ENCODE peak calls at places on chromosomes 7 and 10, in seven cellular contexts. One of them, this sample, is unnamed.

GRCh38 chr7:134535272-134535918 is 8.0 kb downstream of the AKR1B10 start:
- DNase-seq in lung microvascular endothelial cell: no peak
- DNase-seq in A549: no peak
- DNase-seq in LoVo: no peak
- DNase-seq in NCI-H1092: no peak
- DNase-seq in body of pancreas: no peak
- DNase-seq in NAMALWA: no peak
- DNase-seq in this sample: no peak

GRCh38 chr7:24517166-24517565 is 56.1 kb upstream of the PALS2 start:
- DNase-seq in lung microvascular endothelial cell: no peak
- DNase-seq in A549: no peak
- DNase-seq in LoVo: no peak
- DNase-seq in NCI-H1092: no peak
- DNase-seq in body of pancreas: no peak
- DNase-seq in NAMALWA: no peak
- DNase-seq in this sample: no peak

GRCh38 chr10:100654835-100655759 is 90.3 kb upstream of the PAX2 start:
- DNase-seq in lung microvascular endothelial cell: no peak
- DNase-seq in A549: no peak
- DNase-seq in LoVo: no peak
- DNase-seq in NCI-H1092: no peak
- DNase-seq in body of pancreas: no peak
- DNase-seq in NAMALWA: no peak
- DNase-seq in this sample: no peak

GRCh38 chr7:81002471-81002870 is 83.6 kb upstream of the SEMA3C start:
- DNase-seq in lung microvascular endothelial cell: no peak
- DNase-seq in A549: no peak
- DNase-seq in LoVo: no peak
- DNase-seq in NCI-H1092: no peak
- DNase-seq in body of pancreas: no peak
- DNase-seq in NAMALWA: no peak
- DNase-seq in this sample: no peak

GRCh38 chr10:58957517-58957916 is 218.9 kb upstream of the PHYHIPL start:
- DNase-seq in lung microvascular endothelial cell: no peak
- DNase-seq in A549: no peak
- DNase-seq in LoVo: no peak
- DNase-seq in NCI-H1092: no peak
- DNase-seq in body of pancreas: no peak
- DNase-seq in NAMALWA: no peak
- DNase-seq in this sample: no peak

GRCh38 chr7:149735779-149736477 is 37.5 kb downstream of the ZNF467 start:
- DNase-seq in lung microvascular endothelial cell: no peak
- DNase-seq in A549: no peak
- DNase-seq in LoVo: no peak
- DNase-seq in NCI-H1092: no peak
- DNase-seq in body of pancreas: no peak
- DNase-seq in NAMALWA: no peak
- DNase-seq in this sample: peak; percentile 53

GRCh38 chr7:16801111-16801542 is 3.7 kb downstream of the AGR2 start:
- DNase-seq in lung microvascular endothelial cell: peak; percentile 25
- DNase-seq in A549: peak; percentile 80
- DNase-seq in LoVo: peak; percentile 84
- DNase-seq in NCI-H1092: peak; percentile 21
- DNase-seq in body of pancreas: no peak
- DNase-seq in NAMALWA: peak; percentile 62
- DNase-seq in this sample: no peak

GRCh38 chr10:93208717-93209464 is 135.2 kb downstream of the CYP26A1 start:
- DNase-seq in lung microvascular endothelial cell: peak; percentile 43
- DNase-seq in A549: peak; percentile 62
- DNase-seq in LoVo: no peak
- DNase-seq in NCI-H1092: no peak
- DNase-seq in body of pancreas: no peak
- DNase-seq in NAMALWA: no peak
- DNase-seq in this sample: no peak

GRCh38 chr7:101913876-101914275 is 96.5 kb downstream of the CUX1 start:
- DNase-seq in lung microvascular endothelial cell: no peak
- DNase-seq in A549: no peak
- DNase-seq in LoVo: no peak
- DNase-seq in NCI-H1092: no peak
- DNase-seq in body of pancreas: no peak
- DNase-seq in NAMALWA: no peak
- DNase-seq in this sample: no peak

GRCh38 chr10:119368581-119368980 is 161.2 kb downstream of the GRK5 start:
- DNase-seq in lung microvascular endothelial cell: no peak
- DNase-seq in A549: no peak
- DNase-seq in LoVo: no peak
- DNase-seq in NCI-H1092: no peak
- DNase-seq in body of pancreas: no peak
- DNase-seq in NAMALWA: no peak
- DNase-seq in this sample: peak; percentile 68

GRCh38 chr7:156147104-156147503 is 334.8 kb upstream of the SHH start:
- DNase-seq in lung microvascular endothelial cell: no peak
- DNase-seq in A549: no peak
- DNase-seq in LoVo: peak; percentile 68
- DNase-seq in NCI-H1092: no peak
- DNase-seq in body of pancreas: peak; percentile 58
- DNase-seq in NAMALWA: no peak
- DNase-seq in this sample: no peak

GRCh38 chr7:43823941-43824340 is 45.4 kb downstream of the MRPS24 start:
- DNase-seq in lung microvascular endothelial cell: no peak
- DNase-seq in A549: no peak
- DNase-seq in LoVo: peak; percentile 10
- DNase-seq in NCI-H1092: no peak
- DNase-seq in body of pancreas: no peak
- DNase-seq in NAMALWA: no peak
- DNase-seq in this sample: no peak

GRCh38 chr7:87100326-87100725 is 40.9 kb upstream of the ELAPOR2 start:
- DNase-seq in lung microvascular endothelial cell: no peak
- DNase-seq in A549: no peak
- DNase-seq in LoVo: no peak
- DNase-seq in NCI-H1092: no peak
- DNase-seq in body of pancreas: no peak
- DNase-seq in NAMALWA: no peak
- DNase-seq in this sample: no peak

GRCh38 chr7:121163699-121164098 is 165.1 kb upstream of the WNT16 start:
- DNase-seq in lung microvascular endothelial cell: no peak
- DNase-seq in A549: no peak
- DNase-seq in LoVo: no peak
- DNase-seq in NCI-H1092: no peak
- DNase-seq in body of pancreas: no peak
- DNase-seq in NAMALWA: no peak
- DNase-seq in this sample: no peak

GRCh38 chr10:105041956-105042355 is 400.9 kb downstream of the SORCS3 start:
- DNase-seq in lung microvascular endothelial cell: no peak
- DNase-seq in A549: no peak
- DNase-seq in LoVo: peak; percentile 9
- DNase-seq in NCI-H1092: no peak
- DNase-seq in body of pancreas: peak; percentile 2
- DNase-seq in NAMALWA: no peak
- DNase-seq in this sample: no peak

GRCh38 chr10:5291501-5292195 is 73.1 kb upstream of the UCN3 start:
- DNase-seq in lung microvascular endothelial cell: peak; percentile 82
- DNase-seq in A549: peak; percentile 97
- DNase-seq in LoVo: peak; percentile 88
- DNase-seq in NCI-H1092: no peak
- DNase-seq in body of pancreas: peak; percentile 61
- DNase-seq in NAMALWA: no peak
- DNase-seq in this sample: no peak

GRCh38 chr7:42618649-42619315 is 293.1 kb downstream of the C7orf25 start:
- DNase-seq in lung microvascular endothelial cell: no peak
- DNase-seq in A549: no peak
- DNase-seq in LoVo: no peak
- DNase-seq in NCI-H1092: no peak
- DNase-seq in body of pancreas: no peak
- DNase-seq in NAMALWA: no peak
- DNase-seq in this sample: no peak

GRCh38 chr10:33143160-33143728 is 185.2 kb upstream of the ITGB1 start:
- DNase-seq in lung microvascular endothelial cell: no peak
- DNase-seq in A549: no peak
- DNase-seq in LoVo: no peak
- DNase-seq in NCI-H1092: no peak
- DNase-seq in body of pancreas: no peak
- DNase-seq in NAMALWA: no peak
- DNase-seq in this sample: no peak

GRCh38 chr10:51297438-51297837 is 223.2 kb downstream of the PRKG1 start:
- DNase-seq in lung microvascular endothelial cell: peak; percentile 8
- DNase-seq in A549: no peak
- DNase-seq in LoVo: no peak
- DNase-seq in NCI-H1092: no peak
- DNase-seq in body of pancreas: no peak
- DNase-seq in NAMALWA: no peak
- DNase-seq in this sample: no peak

GRCh38 chr7:99997545-99998137 is 17.8 kb upstream of the ZKSCAN1 start:
- DNase-seq in lung microvascular endothelial cell: peak; percentile 74
- DNase-seq in A549: no peak
- DNase-seq in LoVo: no peak
- DNase-seq in NCI-H1092: peak; percentile 18
- DNase-seq in body of pancreas: peak; percentile 67
- DNase-seq in NAMALWA: no peak
- DNase-seq in this sample: no peak

GRCh38 chr7:108716783-108717182 is 147.1 kb downstream of the DNAJB9 start:
- DNase-seq in lung microvascular endothelial cell: no peak
- DNase-seq in A549: no peak
- DNase-seq in LoVo: no peak
- DNase-seq in NCI-H1092: no peak
- DNase-seq in body of pancreas: no peak
- DNase-seq in NAMALWA: no peak
- DNase-seq in this sample: no peak

GRCh38 chr7:133155642-133156041 is 73.8 kb upstream of the CHCHD3 start:
- DNase-seq in lung microvascular endothelial cell: no peak
- DNase-seq in A549: no peak
- DNase-seq in LoVo: no peak
- DNase-seq in NCI-H1092: no peak
- DNase-seq in body of pancreas: no peak
- DNase-seq in NAMALWA: no peak
- DNase-seq in this sample: no peak

GRCh38 chr7:70630647-70631457 is 501.1 kb upstream of the GALNT17 start:
- DNase-seq in lung microvascular endothelial cell: no peak
- DNase-seq in A549: no peak
- DNase-seq in LoVo: no peak
- DNase-seq in NCI-H1092: peak; percentile 29
- DNase-seq in body of pancreas: peak; percentile 6
- DNase-seq in NAMALWA: no peak
- DNase-seq in this sample: no peak

GRCh38 chr10:96176985-96177384 is 46.9 kb downstream of the ZNF518A start:
- DNase-seq in lung microvascular endothelial cell: no peak
- DNase-seq in A549: no peak
- DNase-seq in LoVo: no peak
- DNase-seq in NCI-H1092: no peak
- DNase-seq in body of pancreas: no peak
- DNase-seq in NAMALWA: no peak
- DNase-seq in this sample: no peak

GRCh38 chr7:127107601-127108007 is 145.1 kb downstream of the GRM8 start:
- DNase-seq in lung microvascular endothelial cell: peak; percentile 73
- DNase-seq in A549: peak; percentile 66
- DNase-seq in LoVo: peak; percentile 80
- DNase-seq in NCI-H1092: no peak
- DNase-seq in body of pancreas: peak; percentile 71
- DNase-seq in NAMALWA: peak; percentile 75
- DNase-seq in this sample: no peak

GRCh38 chr7:77753173-77753572 is 45.1 kb downstream of the TMEM60 start:
- DNase-seq in lung microvascular endothelial cell: no peak
- DNase-seq in A549: no peak
- DNase-seq in LoVo: no peak
- DNase-seq in NCI-H1092: no peak
- DNase-seq in body of pancreas: no peak
- DNase-seq in NAMALWA: no peak
- DNase-seq in this sample: no peak